ENCODE peak calls at places on chromosome 1, in five cellular contexts. C is H9, S is H1, Y is IMR-90, V is neuronal stem cell. K is an unnamed sample.

GRCh38 chr1:206535853-206536188 is 28.5 kb downstream of the RASSF5 start:
- DNase-seq in Y (no peak), V (no peak), C (no peak), S (no peak), K (no peak)

GRCh38 chr1:227777646-227778045 is 37.8 kb upstream of the PRSS38 start:
- DNase-seq in C (no peak), Y (no peak), S (no peak), V (no peak), K (no peak)

GRCh38 chr1:153658400-153659174 is at the start of gene SNAPIN:
- DNase-seq in C (peak; percentile 93), S (peak; percentile 64), Y (peak; percentile 80), V (peak; percentile 81), K (peak; percentile 88)

GRCh38 chr1:228082975-228083870 is 715 bp downstream of the ARF1 start:
- DNase-seq in V (no peak), Y (peak; percentile 29), S (no peak), C (no peak), K (peak; percentile 26)

GRCh38 chr1:246923482-246923881 is 8.3 kb downstream of the AHCTF1 start:
- DNase-seq in Y (no peak), C (no peak), V (no peak), S (no peak), K (peak; percentile 13)

GRCh38 chr1:62076286-62076685 is 118.4 kb upstream of the L1TD1 start:
- DNase-seq in S (no peak), Y (peak; percentile 63), V (no peak), C (no peak), K (peak; percentile 71)

GRCh38 chr1:247421074-247421473 is 5.1 kb downstream of the NLRP3 start:
- DNase-seq in C (no peak), S (no peak), V (no peak), Y (no peak), K (no peak)

GRCh38 chr1:246608616-246609376 is 42.5 kb downstream of the CNST start:
- DNase-seq in C (peak; percentile 31), Y (peak; percentile 97), V (no peak), S (no peak), K (peak; percentile 98)

GRCh38 chr1:78792756-78793155 is 143.1 kb downstream of the IFI44 start:
- DNase-seq in S (no peak), Y (no peak), C (no peak), V (no peak), K (no peak)

GRCh38 chr1:113811353-113811887 is 856 bp downstream of the RSBN1 start:
- DNase-seq in C (peak; percentile 35), S (peak; percentile 5), V (peak; percentile 44), Y (peak; percentile 22), K (peak; percentile 44)

GRCh38 chr1:245788886-245789285 is 634.1 kb downstream of the KIF26B start:
- DNase-seq in Y (no peak), C (no peak), S (no peak), V (no peak), K (no peak)

GRCh38 chr1:94658221-94658620 is 116.7 kb upstream of the F3 start:
- DNase-seq in Y (peak; percentile 79), S (no peak), V (no peak), C (no peak), K (peak; percentile 59)

GRCh38 chr1:35592991-35593769 is 20.1 kb downstream of the TFAP2E start:
- DNase-seq in C (no peak), S (no peak), Y (no peak), V (no peak), K (no peak)

GRCh38 chr1:196372896-196373536 is 235.2 kb downstream of the KCNT2 start:
- DNase-seq in Y (peak; percentile 47), C (no peak), V (peak; percentile 12), S (no peak), K (peak; percentile 54)

GRCh38 chr1:234957330-234958065 is 171.1 kb downstream of the TOMM20 start:
- DNase-seq in Y (peak; percentile 93), C (peak; percentile 62), V (peak; percentile 73), S (peak; percentile 51), K (peak; percentile 79)

GRCh38 chr1:1924849-1925248 is 5.8 kb upstream of the TMEM52 start:
- DNase-seq in S (no peak), V (no peak), C (no peak), Y (no peak), K (no peak)

GRCh38 chr1:43530483-43531452 is at the start of gene PTPRF:
- DNase-seq in C (peak; percentile 69), Y (peak; percentile 48), S (no peak), V (peak; percentile 46), K (peak; percentile 51)

GRCh38 chr1:115643636-115644035 is 1.9 kb downstream of the VANGL1 start:
- DNase-seq in S (no peak), Y (no peak), V (no peak), C (no peak), K (no peak)

GRCh38 chr1:204650911-204651570 is 34.5 kb downstream of the LRRN2 start:
- DNase-seq in S (no peak), C (no peak), V (no peak), Y (no peak), K (peak; percentile 63)

GRCh38 chr1:234262754-234263105 is 110.5 kb upstream of the COA6 start:
- DNase-seq in V (no peak), S (no peak), C (no peak), Y (peak; percentile 19), K (peak; percentile 1)

GRCh38 chr1:29461115-29461739 is 224.9 kb downstream of the PTPRU start:
- DNase-seq in C (no peak), V (no peak), Y (no peak), S (no peak), K (no peak)

GRCh38 chr1:162217674-162218073 is 148.2 kb downstream of the NOS1AP start:
- DNase-seq in C (no peak), V (no peak), S (no peak), Y (no peak), K (no peak)

GRCh38 chr1:220966473-220966872 is 87.2 kb downstream of the HLX start:
- DNase-seq in C (no peak), V (no peak), Y (no peak), S (no peak), K (no peak)

GRCh38 chr1:17601643-17602382 is 62.3 kb downstream of the ARHGEF10L start:
- DNase-seq in C (peak; percentile 67), S (no peak), V (no peak), Y (no peak), K (no peak)

GRCh38 chr1:156308078-156308477 is 9.0 kb upstream of the VHLL start:
- DNase-seq in Y (peak; percentile 83), V (no peak), C (no peak), S (no peak), K (peak; percentile 69)

GRCh38 chr1:201095581-201096531 is 16.4 kb downstream of the CACNA1S start:
- DNase-seq in Y (no peak), S (no peak), C (no peak), V (no peak), K (no peak)

GRCh38 chr1:7409278-7409677 is 361.8 kb upstream of the VAMP3 start:
- DNase-seq in C (peak; percentile 14), V (no peak), Y (no peak), S (no peak), K (no peak)

GRCh38 chr1:38123356-38123755 is 76.8 kb upstream of the POU3F1 start:
- DNase-seq in Y (no peak), V (no peak), C (no peak), S (no peak), K (no peak)

GRCh38 chr1:246609632-246610031 is 43.4 kb downstream of the CNST start:
- DNase-seq in C (no peak), V (no peak), S (no peak), Y (no peak), K (peak; percentile 29)

GRCh38 chr1:244439391-244440032 is 12.2 kb downstream of the ADSS2 start:
- DNase-seq in Y (no peak), V (no peak), C (peak; percentile 60), S (no peak), K (no peak)

GRCh38 chr1:10059329-10059691 is 26.6 kb downstream of the UBE4B start:
- DNase-seq in Y (no peak), V (no peak), C (no peak), S (no peak), K (no peak)

GRCh38 chr1:93448983-93449805 is 1.3 kb downstream of the FNBP1L start:
- DNase-seq in Y (peak; percentile 65), V (peak; percentile 14), S (no peak), C (peak; percentile 79), K (peak; percentile 55)

GRCh38 chr1:5598824-5599395 is 393.3 kb downstream of the NPHP4 start:
- DNase-seq in S (no peak), C (peak; percentile 25), V (no peak), Y (no peak), K (no peak)

GRCh38 chr1:21270086-21270689 is 20.1 kb downstream of the ECE1 start:
- DNase-seq in C (peak; percentile 92), Y (peak; percentile 52), S (peak; percentile 63), V (peak; percentile 63), K (peak; percentile 76)

GRCh38 chr1:204424621-204425020 is 13.0 kb upstream of the PPP1R15B start:
- DNase-seq in S (no peak), C (no peak), Y (no peak), V (no peak), K (no peak)

GRCh38 chr1:150236614-150236934 is 662 bp upstream of the ANP32E start:
- DNase-seq in V (no peak), Y (no peak), S (no peak), C (no peak), K (no peak)
- H2BK5ac ChIP-seq in V (no peak overlapping the region), Y (peak overlapping the region; percentile 62), S (peak overlapping the region; percentile 98), C (peak overlapping the region; percentile 37), K (no peak overlapping the region)

GRCh38 chr1:32197837-32198236 is 2.6 kb upstream of the CCDC28B start:
- DNase-seq in C (no peak), Y (no peak), V (no peak), S (no peak), K (no peak)

GRCh38 chr1:32195972-32196823 is 4.2 kb upstream of the CCDC28B start:
- DNase-seq in V (no peak), C (no peak), S (no peak), Y (peak; percentile 54), K (no peak)

GRCh38 chr1:32198237-32199042 is 2.0 kb upstream of the CCDC28B start:
- DNase-seq in C (no peak), Y (no peak), S (no peak), V (no peak), K (no peak)

GRCh38 chr1:32195531-32195930 is 4.9 kb upstream of the CCDC28B start:
- DNase-seq in Y (no peak), V (no peak), S (no peak), C (no peak), K (no peak)

DNA sequence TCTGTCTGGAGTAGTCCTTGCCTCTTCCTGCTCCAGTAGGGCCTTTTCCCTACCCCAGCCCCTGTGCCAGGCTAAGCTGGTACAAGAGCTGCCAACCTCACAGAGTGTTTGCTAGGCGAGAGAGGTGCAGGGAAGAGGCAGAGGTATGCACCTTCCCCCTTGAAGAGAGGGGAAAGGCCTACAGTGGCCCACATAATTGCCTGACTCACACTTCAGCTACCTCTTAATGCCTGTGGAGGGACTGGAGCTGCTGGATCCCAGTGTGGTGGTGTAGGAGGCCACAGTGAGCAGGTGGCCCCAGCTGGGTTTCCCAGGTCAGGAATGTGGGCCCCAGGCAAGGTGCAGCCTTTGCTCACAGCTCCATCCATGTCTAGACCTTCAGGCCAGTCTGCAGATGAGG is 3.3 kb upstream of the CCDC28B start:
- DNase-seq in Y (no peak), C (no peak), V (no peak), S (no peak), K (no peak)
- H3K14ac ChIP-seq in Y (no peak overlapping the region), C (no peak overlapping the region), V (no peak overlapping the region), S (no peak overlapping the region), K (no peak overlapping the region)

GRCh38 chr1:210232524-210233215 is at the start of gene SERTAD4:
- DNase-seq in Y (no peak), V (peak; percentile 48), S (no peak), C (peak; percentile 60), K (peak; percentile 60)
- H2BK5ac ChIP-seq in Y (no peak within 1 kb of the TSS), V (peak within 1 kb of the TSS; percentile 54), S (peak within 1 kb of the TSS; percentile 45), C (no peak within 1 kb of the TSS), K (peak within 1 kb of the TSS; percentile 88)

GRCh38 chr1:52920791-52921291 is 699 bp downstream of the ECHDC2 start:
- DNase-seq in C (peak; percentile 46), Y (no peak), V (no peak), S (no peak), K (peak; percentile 28)
- H3K14ac ChIP-seq in C (no peak overlapping the region), Y (no peak overlapping the region), V (peak overlapping the region; percentile 86), S (no peak overlapping the region), K (no peak overlapping the region)

K was measured in mesenchymal stem cell.